ENCODE peak calls at places on chromosomes 16 and 17, in four cellular contexts. S is PC-3, Z is BE2C, K is heart left ventricle. T is an unnamed sample.

GRCh38 chr17:81528651-81529436 is 667 bp downstream of the FSCN2 start:
- DNase-seq in K (no peak), S (peak), Z (peak), T (peak)

GRCh38 chr16:75341934-75342811 is 90.7 kb upstream of the BCAR1 start:
- DNase-seq in S (peak), K (no peak), Z (no peak), T (no peak)

GRCh38 chr17:17153071-17153470 is 53.1 kb downstream of the PLD6 start:
- DNase-seq in Z (no peak), S (no peak), K (no peak), T (peak)

GRCh38 chr17:68686108-68686988 is 85.2 kb upstream of the FAM20A start:
- DNase-seq in Z (no peak), S (no peak), K (no peak), T (no peak)

GRCh38 chr17:30210366-30210765 is 25.1 kb downstream of the SLC6A4 start:
- DNase-seq in Z (no peak), K (no peak), S (no peak), T (no peak)

GRCh38 chr16:66538910-66539309 is 11.0 kb downstream of the TK2 start:
- DNase-seq in S (no peak), K (no peak), Z (no peak), T (no peak)

GRCh38 chr17:35536664-35537160 is 766 bp downstream of the SLFN12L start:
- DNase-seq in Z (no peak), S (no peak), K (no peak), T (peak)

GRCh38 chr17:47808830-47809480 is 12.6 kb downstream of the OSBPL7 start:
- DNase-seq in Z (no peak), K (peak), S (no peak), T (no peak)

GRCh38 chr17:229945-230235 is 48.4 kb upstream of the DOC2B start:
- DNase-seq in K (no peak), Z (no peak), S (no peak), T (no peak)

GRCh38 chr17:28334666-28335200 is 539 bp downstream of the IFT20 start:
- DNase-seq in K (no peak), S (no peak), Z (no peak), T (no peak)

GRCh38 chr17:58365185-58365979 is 13.4 kb upstream of the SUPT4H1 start:
- DNase-seq in K (no peak), Z (no peak), S (no peak), T (no peak)

T was measured in right cardiac atrium.